ENCODE peak calls at places on chromosomes 1 and 21, in six cellular contexts. U is stimulated activated naive B cell treated with anti-CD40 and anti-IgM and Interleukin-4, amounts not matched to agents 10 μg/mL and 1 μg/mL and 100 μg/mL, for 72 hours; K is GM12878; Q is A549; L is AG08396; F is HAP-1. H is an unnamed sample.

GRCh38 chr1:52792002-52792401 is 50.6 kb upstream of the ZYG11A start:
- DNase-seq in U (no peak), K (no peak), Q (no peak), L (no peak), F (no peak), H (no peak)

GRCh38 chr1:201719812-201720521 is 109.0 kb upstream of the IPO9 start:
- DNase-seq in U (no peak), K (no peak), Q (no peak), L (peak; percentile 65), F (peak; percentile 63), H (no peak)

GRCh38 chr1:156601122-156601830 is at the start of gene GPATCH4:
- DNase-seq in U (peak; percentile 71), K (no peak), Q (peak; percentile 92), L (peak; percentile 89), F (peak; percentile 90), H (peak; percentile 66)

GRCh38 chr1:165062346-165062745 is 294.2 kb downstream of the LMX1A start:
- DNase-seq in U (no peak), K (no peak), Q (no peak), L (no peak), F (no peak), H (no peak)

GRCh38 chr1:38085666-38086305 is 39.2 kb upstream of the POU3F1 start:
- DNase-seq in U (no peak), K (no peak), Q (no peak), L (no peak), F (no peak), H (no peak)

GRCh38 chr1:68470388-68470970 is 20.7 kb upstream of the RPE65 start:
- DNase-seq in U (no peak), K (no peak), Q (peak; percentile 4), L (peak; percentile 12), F (no peak), H (no peak)

GRCh38 chr1:111843177-111843576 is 87.5 kb downstream of the DDX20 start:
- DNase-seq in U (no peak), K (no peak), Q (no peak), L (no peak), F (no peak), H (no peak)

GRCh38 chr1:18934205-18935000 is 22.1 kb downstream of the IFFO2 start:
- DNase-seq in U (no peak), K (no peak), Q (no peak), L (no peak), F (no peak), H (no peak)

GRCh38 chr1:6205849-6206845 is at the start of gene RNF207:
- DNase-seq in U (peak; percentile 57), K (no peak), Q (peak; percentile 82), L (peak; percentile 85), F (no peak), H (peak; percentile 96)

GRCh38 chr1:50665413-50665812 is 242.2 kb upstream of the DMRTA2 start:
- DNase-seq in U (no peak), K (no peak), Q (no peak), L (peak; percentile 11), F (no peak), H (no peak)

GRCh38 chr1:240409615-240410014 is 202.3 kb downstream of the GREM2 start:
- DNase-seq in U (no peak), K (no peak), Q (no peak), L (no peak), F (no peak), H (no peak)

GRCh38 chr1:231724876-231725647 is 98.5 kb downstream of the DISC1 start:
- DNase-seq in U (peak; percentile 9), K (no peak), Q (peak; percentile 79), L (peak; percentile 15), F (peak; percentile 65), H (peak; percentile 21)

GRCh38 chr1:86218859-86219258 is 62.3 kb upstream of the COL24A1 start:
- DNase-seq in U (no peak), K (no peak), Q (no peak), L (no peak), F (no peak), H (no peak)

GRCh38 chr1:204331847-204332487 is 27.8 kb downstream of the PLEKHA6 start:
- DNase-seq in U (no peak), K (no peak), Q (no peak), L (no peak), F (no peak), H (no peak)

GRCh38 chr21:44723177-44724131 is 12.1 kb upstream of the TSPEAR start:
- DNase-seq in U (no peak), K (no peak), Q (no peak), L (no peak), F (peak; percentile 28), H (no peak)

GRCh38 chr1:154978360-154978759 is 3.9 kb downstream of the CKS1B start:
- DNase-seq in U (no peak), K (no peak), Q (no peak), L (no peak), F (no peak), H (no peak)

GRCh38 chr1:229085291-229085690 is 185.6 kb upstream of the RAB4A start:
- DNase-seq in U (no peak), K (no peak), Q (no peak), L (no peak), F (no peak), H (no peak)

GRCh38 chr1:168737446-168737845 is 8.4 kb upstream of the DPT start:
- DNase-seq in U (no peak), K (no peak), Q (no peak), L (no peak), F (no peak), H (no peak)

GRCh38 chr1:178530520-178530919 is 17.6 kb downstream of the TEX35 start:
- DNase-seq in U (no peak), K (no peak), Q (no peak), L (no peak), F (no peak), H (no peak)

GRCh38 chr1:11703357-11704225 is 12.1 kb downstream of the DRAXIN start:
- DNase-seq in U (no peak), K (no peak), Q (no peak), L (no peak), F (no peak), H (no peak)

GRCh38 chr1:218242171-218242570 is 42.9 kb upstream of the RRP15 start:
- DNase-seq in U (no peak), K (no peak), Q (no peak), L (no peak), F (no peak), H (no peak)

GRCh38 chr1:64488862-64489261 is 18.9 kb downstream of the CACHD1 start:
- DNase-seq in U (no peak), K (no peak), Q (no peak), L (no peak), F (peak; percentile 25), H (no peak)

GRCh38 chr1:115495603-115496002 is 146.2 kb upstream of the VANGL1 start:
- DNase-seq in U (no peak), K (no peak), Q (no peak), L (no peak), F (no peak), H (no peak)

GRCh38 chr1:31587720-31588423 is 11.6 kb downstream of the TINAGL1 start:
- DNase-seq in U (peak; percentile 51), K (no peak), Q (peak; percentile 66), L (peak; percentile 76), F (peak; percentile 67), H (peak; percentile 80)

GRCh38 chr21:17578162-17578561 is 34.5 kb downstream of the BTG3 start:
- DNase-seq in U (no peak), K (no peak), Q (no peak), L (no peak), F (no peak), H (no peak)

GRCh38 chr1:20994176-20994575 is 182.5 kb downstream of the EIF4G3 start:
- DNase-seq in U (no peak), K (no peak), Q (no peak), L (no peak), F (peak; percentile 64), H (no peak)

GRCh38 chr1:10909697-10910489 is 102.6 kb upstream of the TARDBP start:
- DNase-seq in U (peak; percentile 34), K (no peak), Q (peak; percentile 45), L (peak; percentile 44), F (peak; percentile 86), H (peak; percentile 77)

GRCh38 chr1:245577396-245578157 is 422.8 kb downstream of the KIF26B start:
- DNase-seq in U (no peak), K (no peak), Q (no peak), L (no peak), F (no peak), H (no peak)

GRCh38 chr1:100353073-100353801 is 931 bp downstream of the CDC14A start:
- DNase-seq in U (peak; percentile 68), K (peak; percentile 25), Q (no peak), L (peak; percentile 22), F (peak; percentile 73), H (peak; percentile 15)

GRCh38 chr1:211684791-211685190 is 9.4 kb upstream of the NEK2 start:
- DNase-seq in U (no peak), K (no peak), Q (no peak), L (no peak), F (no peak), H (no peak)

GRCh38 chr1:230250061-230250460 is 176.1 kb downstream of the PGBD5 start:
- DNase-seq in U (no peak), K (no peak), Q (no peak), L (no peak), F (no peak), H (no peak)

GRCh38 chr1:43666608-43667007 is 16.7 kb downstream of the KDM4A start:
- DNase-seq in U (no peak), K (no peak), Q (no peak), L (no peak), F (no peak), H (no peak)

GRCh38 chr1:14689996-14690614 is 91.6 kb downstream of the KAZN start:
- DNase-seq in U (no peak), K (no peak), Q (no peak), L (no peak), F (no peak), H (no peak)

GRCh38 chr1:18580676-18581419 is 49.8 kb upstream of the PAX7 start:
- DNase-seq in U (no peak), K (no peak), Q (no peak), L (no peak), F (no peak), H (no peak)

GRCh38 chr1:235917267-235917811 is 50.6 kb upstream of the LYST start:
- DNase-seq in U (no peak), K (peak; percentile 67), Q (peak; percentile 92), L (peak; percentile 86), F (no peak), H (no peak)

GRCh38 chr1:179105393-179105792 is 23.5 kb downstream of the TOR3A start:
- DNase-seq in U (no peak), K (no peak), Q (peak; percentile 55), L (no peak), F (no peak), H (peak; percentile 60)

GRCh38 chr21:17250651-17251294 is 262.1 kb upstream of the CXADR start:
- DNase-seq in U (no peak), K (no peak), Q (no peak), L (no peak), F (no peak), H (no peak)

H was measured in HuH-7.5.